ENCODE peak calls at places on chromosomes 7 and 10, in ten cellular contexts. X is fibroblast of pulmonary artery, P is mucosa of descending colon, Y is fibroblast of lung, O is body of pancreas, E is kidney epithelial cell, D is astrocyte, V is AG09309, H is Peyer's patch, T is lower leg skin. Z is an unnamed sample.
A peak's percentile ranks its signal among the peaks of the same experiment; 100 is the strongest.

GRCh38 chr10:96319754-96320514 is 15.7 kb downstream of the DNTT start:
- DNase-seq in X (no peak), P (no peak), Y (peak; percentile 3), O (no peak), E (no peak), D (no peak), V (no peak), H (no peak), T (no peak), Z (no peak)

GRCh38 chr7:149216402-149216801 is 21.1 kb downstream of the ZNF282 start:
- DNase-seq in X (no peak), P (no peak), Y (no peak), O (no peak), E (no peak), D (no peak), V (no peak), H (no peak), T (no peak), Z (no peak)

GRCh38 chr10:8311526-8312070 is 257.1 kb downstream of the GATA3 start:
- DNase-seq in X (no peak), P (no peak), Y (peak; percentile 63), O (no peak), E (no peak), D (peak; percentile 56), V (no peak), H (no peak), T (no peak), Z (no peak)

GRCh38 chr10:129728905-129729540 is 235.1 kb downstream of the EBF3 start:
- DNase-seq in X (no peak), P (peak; percentile 12), Y (no peak), O (no peak), E (no peak), D (no peak), V (no peak), H (no peak), T (no peak), Z (no peak)

GRCh38 chr7:43572516-43573049 is 10.3 kb upstream of the STK17A start:
- DNase-seq in X (peak; percentile 100), P (no peak), Y (peak; percentile 100), O (no peak), E (peak; percentile 97), D (peak; percentile 100), V (peak; percentile 100), H (peak; percentile 54), T (no peak), Z (peak; percentile 98)

GRCh38 chr7:149126662-149127321 is 668 bp upstream of the ZNF425 start:
- DNase-seq in X (peak; percentile 11), P (peak; percentile 79), Y (peak; percentile 18), O (peak; percentile 51), E (no peak), D (no peak), V (no peak), H (peak; percentile 73), T (peak; percentile 90), Z (no peak)

GRCh38 chr10:73586583-73586984 is 4.6 kb downstream of the USP54 start:
- DNase-seq in X (peak; percentile 83), P (no peak), Y (peak; percentile 91), O (peak; percentile 54), E (no peak), D (peak; percentile 89), V (peak; percentile 82), H (peak; percentile 71), T (no peak), Z (no peak)

GRCh38 chr7:1578513-1578912 is 8.7 kb upstream of the PSMG3 start:
- DNase-seq in X (no peak), P (no peak), Y (no peak), O (no peak), E (no peak), D (no peak), V (no peak), H (no peak), T (no peak), Z (no peak)

GRCh38 chr10:121702351-121703320 is 104.4 kb upstream of the FGFR2 start:
- DNase-seq in X (peak; percentile 12), P (no peak), Y (peak; percentile 94), O (no peak), E (peak; percentile 61), D (peak; percentile 92), V (peak; percentile 46), H (no peak), T (no peak), Z (no peak)

GRCh38 chr10:22620140-22620857 is 94.1 kb downstream of the PIP4K2A start:
- DNase-seq in X (peak; percentile 98), P (peak; percentile 68), Y (peak; percentile 98), O (peak; percentile 41), E (peak; percentile 65), D (peak; percentile 97), V (peak; percentile 84), H (no peak), T (peak; percentile 95), Z (peak; percentile 90)

GRCh38 chr7:159025161-159025779 is 119.4 kb downstream of the VIPR2 start:
- DNase-seq in X (no peak), P (no peak), Y (no peak), O (no peak), E (no peak), D (no peak), V (no peak), H (peak; percentile 27), T (peak; percentile 76), Z (no peak)

GRCh38 chr10:71087622-71088021 is 124.7 kb upstream of the UNC5B start:
- DNase-seq in X (no peak), P (no peak), Y (no peak), O (peak; percentile 2), E (no peak), D (no peak), V (no peak), H (peak; percentile 27), T (peak; percentile 58), Z (no peak)

GRCh38 chr7:98293746-98294145 is 12.3 kb downstream of the BRI3 start:
- DNase-seq in X (no peak), P (peak; percentile 43), Y (no peak), O (no peak), E (no peak), D (no peak), V (no peak), H (no peak), T (no peak), Z (no peak)

GRCh38 chr7:98293265-98293664 is 11.8 kb downstream of the BRI3 start:
- DNase-seq in X (no peak), P (no peak), Y (no peak), O (no peak), E (no peak), D (no peak), V (no peak), H (no peak), T (no peak), Z (no peak)

GRCh38 chr7:98294326-98294725 is 12.8 kb downstream of the BRI3 start:
- DNase-seq in X (no peak), P (peak; percentile 41), Y (no peak), O (no peak), E (no peak), D (no peak), V (no peak), H (no peak), T (no peak), Z (no peak)

GRCh38 chr7:98289333-98289875 is 7.9 kb downstream of the BRI3 start:
- DNase-seq in X (no peak), P (no peak), Y (no peak), O (no peak), E (no peak), D (no peak), V (no peak), H (no peak), T (no peak), Z (no peak)

GRCh38 chr7:98291717-98292116 is 10.2 kb downstream of the BRI3 start:
- DNase-seq in X (no peak), P (peak; percentile 24), Y (no peak), O (no peak), E (no peak), D (no peak), V (no peak), H (no peak), T (no peak), Z (no peak)
- TF ChIP-seq CTCF in X (peak; percentile 19), P (no peak), Y (no peak), O (no peak), E (peak; percentile 17), D (no peak), V (peak; percentile 28), H (no peak), T (no peak), Z (peak; percentile 17)

DNA sequence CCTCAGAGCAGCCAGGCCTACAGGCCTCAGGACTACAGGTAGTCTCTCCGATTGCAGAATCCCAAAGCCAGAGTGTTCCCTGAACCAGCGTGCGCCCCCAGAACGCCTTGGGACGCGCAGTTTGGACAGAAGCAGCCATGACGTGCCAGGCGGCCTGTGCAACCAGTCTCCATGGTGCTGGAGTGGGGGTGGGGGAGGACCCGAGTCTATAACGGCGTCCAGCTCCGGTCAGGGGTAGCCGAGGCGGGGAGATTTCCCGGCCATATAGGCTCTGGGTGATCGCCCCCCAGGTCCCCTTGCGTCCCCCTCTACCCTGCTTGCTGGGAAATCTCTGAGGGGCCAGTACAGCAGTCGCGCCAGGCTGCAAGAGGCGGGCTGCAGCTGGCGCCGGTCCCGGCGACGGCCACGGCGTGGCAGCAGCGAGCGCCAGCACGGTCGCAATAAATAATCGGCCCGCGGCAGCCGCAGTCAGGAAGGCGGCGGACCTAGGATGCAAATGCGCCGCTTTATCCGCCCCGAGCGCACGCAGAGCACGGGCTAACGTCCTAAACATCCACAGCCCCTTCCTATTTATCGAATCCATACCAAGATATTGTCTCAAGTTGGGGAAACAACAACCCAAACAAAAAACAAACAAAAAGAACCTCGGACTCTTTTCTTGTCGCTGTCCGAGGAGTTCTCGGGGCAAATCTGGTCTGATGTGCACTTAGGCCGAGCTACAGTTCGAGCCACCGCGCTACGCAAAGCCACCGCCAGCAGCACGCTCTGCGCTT is 1.6 kb downstream of the HOXA3 start:
- DNase-seq in X (peak; percentile 66), P (peak; percentile 87), Y (peak; percentile 47), O (peak; percentile 62), E (no peak), D (no peak), V (no peak), H (peak; percentile 89), T (peak; percentile 96), Z (no peak)
- H3K4me3 ChIP-seq in X (peak overlapping the region; percentile 38), P (peak overlapping the region; percentile 74), Y (peak overlapping the region; percentile 48), O (no peak overlapping the region), E (peak overlapping the region; percentile 71), D (peak overlapping the region; percentile 37), V (peak overlapping the region; percentile 65), H (peak overlapping the region; percentile 63), T (peak overlapping the region; percentile 45), Z (peak overlapping the region; percentile 75)

DNA sequence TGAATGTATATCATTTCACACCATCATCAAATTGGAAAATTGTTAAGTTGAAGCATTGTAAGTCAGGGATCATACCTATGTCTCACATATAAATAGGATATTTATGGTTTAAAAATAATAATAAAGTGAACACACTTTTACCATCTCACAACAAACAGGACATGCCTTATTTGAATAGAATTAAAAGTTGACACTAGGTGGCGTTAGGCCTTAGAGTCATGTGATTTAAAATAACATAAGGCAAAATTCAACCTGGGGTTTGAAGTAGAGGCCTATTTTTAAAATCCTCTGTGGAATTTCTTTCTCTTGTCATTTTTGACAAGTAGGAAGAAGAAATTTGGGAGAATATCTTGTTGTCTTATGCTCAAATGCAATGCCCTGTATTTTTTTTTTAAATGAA is 184.7 kb upstream of the PCDH15 start:
- DNase-seq in X (peak; percentile 16), P (no peak), Y (peak; percentile 5), O (no peak), E (no peak), D (peak; percentile 1), V (no peak), H (no peak), T (no peak), Z (no peak)
- TF ChIP-seq CTCF in X (peak; percentile 18), P (no peak), Y (no peak), O (peak; percentile 19), E (peak; percentile 29), D (peak; percentile 27), V (no peak), H (peak; percentile 28), T (no peak), Z (peak; percentile 60)

GRCh38 chr7:157824011-157824818 is 487.4 kb downstream of the DNAJB6 start:
- DNase-seq in X (no peak), P (no peak), Y (no peak), O (no peak), E (no peak), D (no peak), V (no peak), H (no peak), T (no peak), Z (no peak)
- H3K4me3 ChIP-seq in X (no peak overlapping the region), P (no peak overlapping the region), Y (no peak overlapping the region), O (no peak overlapping the region), E (no peak overlapping the region), D (no peak overlapping the region), V (no peak overlapping the region), H (no peak overlapping the region), T (no peak overlapping the region), Z (no peak overlapping the region)